ENCODE peak calls at places on chromosomes 16 and 17, in four cellular contexts. P is tibial artery, G is esophagus muscularis mucosa, C is right atrium auricular region. M is an unnamed sample.

GRCh38 chr17:72430611-72431432 is 310.0 kb downstream of the SOX9 start:
- DNase-seq in G (no peak), C (no peak), P (no peak), M (no peak)

GRCh38 chr16:74817851-74818250 is 43.2 kb upstream of the FA2H start:
- DNase-seq in G (no peak), P (no peak), C (no peak), M (no peak)

GRCh38 chr17:29698019-29698777 is 75.5 kb upstream of the CORO6 start:
- DNase-seq in G (no peak), C (no peak), P (no peak), M (no peak)

GRCh38 chr16:58931436-58931835 is 197.3 kb upstream of the GOT2 start:
- DNase-seq in G (no peak), C (no peak), P (no peak), M (no peak)

GRCh38 chr17:17570207-17570797 is 21.2 kb downstream of the PEMT start:
- DNase-seq in C (peak; percentile 66), G (no peak), P (no peak), M (no peak)

GRCh38 chr17:16073845-16074244 is 74.2 kb downstream of the TTC19 start:
- DNase-seq in C (no peak), G (no peak), P (no peak), M (no peak)

GRCh38 chr16:54430491-54431030 is 144.0 kb upstream of the IRX3 start:
- DNase-seq in G (no peak), C (no peak), P (no peak), M (no peak)

GRCh38 chr17:74852237-74853047 is 7.2 kb downstream of the GRIN2C start:
- DNase-seq in C (no peak), G (no peak), P (no peak), M (peak; percentile 74)

GRCh38 chr17:76102944-76103273 is 678 bp downstream of the EXOC7 start:
- DNase-seq in P (no peak), C (no peak), G (no peak), M (no peak)

GRCh38 chr16:69077251-69077650 is 28.2 kb upstream of the HAS3 start:
- DNase-seq in G (no peak), C (no peak), P (no peak), M (peak; percentile 26)

GRCh38 chr16:65667013-65667578 is 545.2 kb upstream of the CDH11 start:
- DNase-seq in G (no peak), P (no peak), C (no peak), M (no peak)

GRCh38 chr17:78133971-78134898 is 3.7 kb downstream of the TMC8 start:
- DNase-seq in G (no peak), P (no peak), C (no peak), M (peak; percentile 89)

GRCh38 chr16:75340715-75341500 is 89.5 kb upstream of the BCAR1 start:
- DNase-seq in G (no peak), C (no peak), P (no peak), M (no peak)

GRCh38 chr16:75113046-75113491 is 3.5 kb downstream of the LDHD start:
- DNase-seq in G (no peak), C (no peak), P (no peak), M (no peak)

GRCh38 chr16:57071840-57072541 is 20.4 kb upstream of the CPNE2 start:
- DNase-seq in G (no peak), C (no peak), P (no peak), M (no peak)

GRCh38 chr17:13031718-13032350 is 14.0 kb upstream of the ELAC2 start:
- DNase-seq in P (peak; percentile 55), G (no peak), C (peak; percentile 70), M (no peak)

GRCh38 chr17:2054740-2055493 is at the start of gene HIC1:
- DNase-seq in P (peak; percentile 74), G (peak; percentile 94), C (no peak), M (peak; percentile 94)

GRCh38 chr17:8021565-8022357 is 17.1 kb upstream of the ALOX15B start:
- DNase-seq in C (no peak), G (no peak), P (no peak), M (peak; percentile 32)

GRCh38 chr17:40291311-40291710 is 3.6 kb downstream of the CDC6 start:
- DNase-seq in P (no peak), G (no peak), C (no peak), M (no peak)

GRCh38 chr17:40298726-40299125 is 10.3 kb upstream of the RARA start:
- DNase-seq in G (no peak), C (no peak), P (no peak), M (no peak)

GRCh38 chr17:40293363-40293762 is 5.7 kb downstream of the CDC6 start:
- DNase-seq in G (no peak), C (no peak), P (peak; percentile 48), M (no peak)

GRCh38 chr17:40297511-40297910 is 9.8 kb downstream of the CDC6 start:
- DNase-seq in P (no peak), G (no peak), C (no peak), M (no peak)

DNA sequence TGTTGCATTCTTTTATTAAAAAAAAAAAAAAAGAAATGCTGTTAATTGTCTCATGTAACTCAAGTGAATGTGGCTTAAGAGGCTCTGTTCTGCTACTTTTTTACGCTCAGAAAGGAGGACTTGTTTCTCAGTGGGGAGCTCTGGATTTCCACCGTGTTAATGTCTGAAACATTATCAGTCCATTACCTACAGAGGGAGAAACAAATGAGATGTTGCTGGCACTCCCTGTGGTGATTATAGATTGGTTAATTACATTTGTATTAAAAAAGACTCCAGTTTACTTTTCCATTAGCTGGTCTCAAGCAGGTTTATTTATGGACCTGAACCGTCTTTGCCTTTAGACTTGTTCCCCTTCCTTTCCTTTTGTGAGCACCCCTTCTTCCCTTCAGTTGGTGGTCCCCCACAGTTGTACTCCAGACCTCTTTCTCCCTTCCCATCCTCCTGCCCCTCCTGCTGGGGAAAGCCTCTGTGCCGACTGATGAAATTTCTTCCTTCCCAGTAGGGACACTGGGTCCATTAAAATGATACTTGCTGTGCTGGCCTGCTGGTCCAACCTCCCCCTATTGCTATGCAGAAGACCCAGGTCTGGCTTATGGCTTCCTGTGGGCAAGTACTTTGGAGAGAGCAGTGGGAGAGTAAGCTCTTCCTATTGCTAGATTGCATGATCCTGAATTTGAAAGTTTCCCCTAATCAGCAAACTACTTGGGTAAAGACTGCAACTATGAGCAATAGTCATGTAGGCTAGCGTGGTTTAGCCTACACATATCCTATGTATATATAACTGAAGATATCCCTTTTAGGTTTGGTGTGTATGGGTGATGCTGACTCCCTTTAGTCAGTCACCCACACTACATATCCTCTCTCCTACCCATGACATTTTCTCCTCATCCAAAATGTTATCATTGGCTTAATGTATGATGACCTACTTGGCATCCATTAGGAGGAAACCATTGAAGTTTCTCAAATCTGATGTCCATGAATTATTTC is 8.1 kb downstream of the CDC6 start:
- DNase-seq in G (no peak), C (no peak), P (no peak), M (no peak)
- H3K36me3 ChIP-seq in G (no peaks in the 10 kb centered on the region), C (no peaks in the 10 kb centered on the region), P (no peaks in the 10 kb centered on the region), M (no peaks in the 10 kb centered on the region)

GRCh38 chr16:2507052-2507678 is 6.6 kb upstream of the ATP6V0C start:
- DNase-seq in P (peak; percentile 72), G (no peak), C (no peak), M (peak; percentile 75)
- TF ChIP-seq CTCF in P (no peak), G (no peak), C (no peak), M (peak; percentile 15)

DNA sequence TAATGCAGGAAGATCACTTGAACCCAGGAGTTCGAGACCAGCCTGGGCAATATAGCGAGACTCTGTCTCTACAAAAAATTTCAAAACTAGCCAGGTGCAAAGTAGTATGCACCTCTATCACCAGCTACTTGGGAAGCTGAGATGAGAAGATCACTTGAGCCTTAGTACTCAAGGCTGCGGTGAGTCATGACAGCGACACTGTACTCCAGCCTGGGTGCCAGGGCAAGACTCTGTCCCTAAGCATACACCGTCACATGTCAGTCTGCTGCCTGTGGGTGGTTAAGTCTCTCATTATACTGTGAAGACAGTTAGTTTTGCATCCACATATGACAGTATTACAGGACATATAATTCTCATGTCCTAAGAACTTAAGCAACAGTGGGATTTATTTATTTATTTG is 21.8 kb downstream of the NMRAL1 start:
- DNase-seq in C (no peak), G (no peak), P (no peak), M (no peak)
- H3K36me3 ChIP-seq in C (peaks cover 91% of the 10 kb centered on the region), G (peaks cover 97% of the 10 kb centered on the region), P (peaks cover 93% of the 10 kb centered on the region), M (peaks cover 32% of the 10 kb centered on the region)

GRCh38 chr16:11497851-11498289 is 88.8 kb downstream of the LITAF start:
- DNase-seq in P (peak; percentile 54), C (peak; percentile 72), G (no peak), M (no peak)

GRCh38 chr16:11495066-11495407 is 91.7 kb downstream of the LITAF start:
- DNase-seq in C (no peak), P (no peak), G (no peak), M (no peak)

GRCh38 chr16:11499295-11500089 is 87.2 kb downstream of the LITAF start:
- DNase-seq in C (no peak), G (no peak), P (no peak), M (no peak)

GRCh38 chr16:11498683-11499082 is 88.0 kb downstream of the LITAF start:
- DNase-seq in G (no peak), C (no peak), P (no peak), M (no peak)

DNA sequence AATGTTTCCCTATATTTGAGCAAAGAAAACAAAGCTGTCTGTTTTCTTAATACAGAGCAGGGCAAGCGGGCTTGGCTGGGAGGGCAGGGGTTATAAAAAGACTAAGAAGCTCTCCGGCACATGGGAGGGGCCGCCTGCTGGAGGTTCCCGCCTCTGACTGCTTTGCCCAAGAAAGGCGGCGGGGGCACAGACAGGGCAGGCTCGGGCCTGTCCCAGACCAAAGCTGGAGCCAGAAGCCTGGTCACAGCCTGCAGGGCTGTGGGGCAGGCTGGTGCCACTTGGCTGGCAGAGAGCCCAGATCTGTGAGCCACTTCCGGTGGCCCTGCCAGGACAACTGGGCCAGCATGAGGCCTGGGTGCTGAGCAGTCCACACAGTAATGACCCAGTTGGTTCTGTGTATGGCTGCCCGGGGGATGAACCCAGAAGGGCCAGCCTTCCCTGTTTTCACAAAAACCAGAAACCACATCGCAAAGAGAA is 89.4 kb downstream of the LITAF start:
- DNase-seq in P (peak; percentile 96), G (peak; percentile 93), C (peak; percentile 91), M (peak; percentile 96)
- TF ChIP-seq CTCF in P (peak; percentile 37), G (no peak), C (peak; percentile 13), M (no peak)

GRCh38 chr16:24816688-24817087 is 29.1 kb upstream of the SLC5A11 start:
- DNase-seq in C (no peak), G (no peak), P (no peak), M (no peak)

GRCh38 chr16:24815052-24815451 is 30.7 kb upstream of the SLC5A11 start:
- DNase-seq in G (no peak), P (no peak), C (no peak), M (no peak)

GRCh38 chr16:24805484-24805883 is 40.3 kb upstream of the SLC5A11 start:
- DNase-seq in G (no peak), P (no peak), C (no peak), M (no peak)

GRCh38 chr16:24810951-24811843 is 34.6 kb upstream of the SLC5A11 start:
- DNase-seq in C (no peak), G (no peak), P (no peak), M (no peak)
- H3K36me3 ChIP-seq in C (peaks cover 93% of the 10 kb centered on the region), G (peaks cover 98% of the 10 kb centered on the region), P (peaks cover 92% of the 10 kb centered on the region), M (peaks cover 73% of the 10 kb centered on the region)